ENCODE peak calls at places on chromosome 7, in five cellular contexts. V is iPS DF 6.9; X is brain microvascular endothelial cell; L is stimulated activated CD8-positive, alpha-beta memory T cell treated with anti-CD3 and anti-CD28 coated beads, Interleukin-12 subunit alpha, Interleukin-12 subunit beta, amount 100 ng/mL, for 1 hour; N is activated T-helper 1 cell treated with Interleukin-2 at 50 U/mL for 16 hours. C is an unnamed sample.

GRCh38 chr7:55474944-55475911 is 97.1 kb downstream of the VOPP1 start:
- DNase-seq in L (no peak), X (no peak), V (no peak), N (peak), C (no peak)

GRCh38 chr7:123282181-123282580 is 82.4 kb upstream of the SLC13A1 start:
- DNase-seq in N (no peak), V (no peak), L (no peak), X (no peak), C (no peak)

GRCh38 chr7:128031901-128032604 is 816 bp upstream of the LRRC4 start:
- DNase-seq in X (peak), N (no peak), L (peak), V (no peak), C (peak)

GRCh38 chr7:140562921-140563600 is 77.6 kb downstream of the DENND2A start:
- DNase-seq in N (no peak), V (no peak), L (no peak), X (no peak), C (no peak)

GRCh38 chr7:91892821-91893340 is 12.4 kb upstream of the MTERF1 start:
- DNase-seq in V (no peak), N (no peak), X (peak), L (no peak), C (no peak)

GRCh38 chr7:67890316-67890715 is 893.7 kb downstream of the TYW1 start:
- DNase-seq in V (no peak), X (no peak), N (no peak), L (no peak), C (no peak)

GRCh38 chr7:132145466-132145865 is 430.8 kb downstream of the PLXNA4 start:
- DNase-seq in L (no peak), N (no peak), X (peak), V (no peak), C (no peak)

GRCh38 chr7:80661729-80662128 is 23.3 kb downstream of the CD36 start:
- DNase-seq in N (no peak), V (peak), X (no peak), L (no peak), C (no peak)

GRCh38 chr7:27647052-27647451 is 15.6 kb downstream of the HIBADH start:
- DNase-seq in L (no peak), X (peak), V (no peak), N (no peak), C (no peak)

GRCh38 chr7:2631924-2632716 is at the start of gene TTYH3:
- DNase-seq in V (no peak), L (no peak), N (no peak), X (no peak), C (no peak)

GRCh38 chr7:75688200-75689136 is 50.3 kb downstream of the HIP1 start:
- DNase-seq in X (no peak), N (no peak), V (no peak), L (no peak), C (no peak)

GRCh38 chr7:150314639-150315239 is 8.4 kb upstream of the LRRC61 start:
- DNase-seq in V (no peak), X (no peak), L (no peak), N (no peak), C (no peak)

GRCh38 chr7:73718438-73718881 is 1.0 kb downstream of the STX1A start:
- DNase-seq in L (no peak), X (peak), N (no peak), V (no peak), C (no peak)

GRCh38 chr7:138008588-138009349 is 6.9 kb upstream of the CREB3L2 start:
- DNase-seq in N (peak), X (no peak), L (no peak), V (no peak), C (no peak)

GRCh38 chr7:78588393-78588792 is 789.8 kb downstream of the PHTF2 start:
- DNase-seq in V (no peak), L (no peak), N (no peak), X (no peak), C (no peak)

GRCh38 chr7:150992833-150993302 is 2.1 kb downstream of the NOS3 start:
- DNase-seq in N (no peak), V (peak), X (no peak), L (no peak), C (no peak)

GRCh38 chr7:132145063-132145462 is 431.2 kb downstream of the PLXNA4 start:
- DNase-seq in X (no peak), V (no peak), L (no peak), N (no peak), C (no peak)

GRCh38 chr7:78261739-78262138 is 463.2 kb downstream of the PHTF2 start:
- DNase-seq in X (no peak), V (no peak), N (no peak), L (no peak), C (no peak)

GRCh38 chr7:141752634-141753033 is 11.3 kb upstream of the TAS2R3 start:
- DNase-seq in N (no peak), X (no peak), V (peak), L (no peak), C (no peak)

GRCh38 chr7:94908204-94909022 is 1.0 kb downstream of the PPP1R9A start:
- DNase-seq in X (no peak), L (no peak), V (no peak), N (no peak), C (no peak)

GRCh38 chr7:145269418-145270161 is 433.7 kb upstream of the TPK1 start:
- DNase-seq in L (no peak), X (no peak), N (no peak), V (no peak), C (no peak)

GRCh38 chr7:272108-272615 is 17.8 kb upstream of the FOXL3 start:
- DNase-seq in N (no peak), X (no peak), L (no peak), V (no peak), C (no peak)

GRCh38 chr7:102444961-102445673 is 11.7 kb downstream of the ORAI2 start:
- DNase-seq in N (no peak), L (no peak), V (no peak), X (no peak), C (no peak)

GRCh38 chr7:50449881-50450690 is at the start of gene FIGNL1:
- DNase-seq in X (peak), L (peak), N (peak), V (peak), C (peak)

GRCh38 chr7:135704698-135705097 is 23.3 kb downstream of the SLC13A4 start:
- DNase-seq in X (peak), L (no peak), V (no peak), N (no peak), C (no peak)

GRCh38 chr7:66173856-66174255 is 31.3 kb upstream of the TPST1 start:
- DNase-seq in N (no peak), L (no peak), V (no peak), X (peak), C (no peak)

GRCh38 chr7:3201937-3202715 is 98.9 kb upstream of the SDK1 start:
- DNase-seq in X (no peak), V (no peak), L (no peak), N (no peak), C (no peak)

GRCh38 chr7:101185258-101185839 is 5.3 kb upstream of the NAT16 start:
- DNase-seq in X (peak), V (no peak), L (no peak), N (no peak), C (no peak)

GRCh38 chr7:95527033-95527775 is 41.5 kb downstream of the ASB4 start:
- DNase-seq in L (no peak), X (peak), N (no peak), V (peak), C (peak)

GRCh38 chr7:20152511-20152910 is 64.7 kb downstream of the MACC1 start:
- DNase-seq in X (no peak), N (no peak), V (no peak), L (no peak), C (no peak)